ENCODE peak calls at places on chromosomes 6 and 20, in five cellular contexts. W is ovary, G is right lobe of liver, I is Peyer's patch, Q is IMR-90. J is an unnamed sample.
A peak's percentile ranks its signal among the peaks of the same experiment; 100 is the strongest.

GRCh38 chr6:117600008-117600743 is 2.1 kb downstream of the GOPC start:
- DNase-seq in W (no peak), G (no peak), I (no peak), Q (peak; percentile 24), J (no peak)

GRCh38 chr6:119241124-119241491 is 108.5 kb downstream of the MAN1A1 start:
- DNase-seq in W (peak; percentile 16), G (no peak), I (no peak), Q (peak; percentile 59), J (no peak)

GRCh38 chr20:38187512-38187911 is 22.4 kb upstream of the TGM2 start:
- DNase-seq in W (no peak), G (peak; percentile 70), I (no peak), Q (peak; percentile 43), J (no peak)

GRCh38 chr20:43669332-43669731 is 2.4 kb downstream of the MYBL2 start:
- DNase-seq in W (no peak), G (peak; percentile 81), I (no peak), Q (peak; percentile 62), J (peak; percentile 49)

GRCh38 chr6:158639056-158639455 is 5.5 kb downstream of the DYNLT1 start:
- DNase-seq in W (no peak), G (no peak), I (no peak), Q (no peak), J (peak; percentile 10)

GRCh38 chr20:15675813-15676484 is 897.3 kb downstream of the KIF16B start:
- DNase-seq in W (no peak), G (no peak), I (no peak), Q (no peak), J (no peak)

GRCh38 chr6:146224988-146225387 is 196.1 kb downstream of the GRM1 start:
- DNase-seq in W (no peak), G (no peak), I (no peak), Q (no peak), J (no peak)

GRCh38 chr6:168495133-168495532 is 54.1 kb downstream of the SMOC2 start:
- DNase-seq in W (no peak), G (no peak), I (no peak), Q (no peak), J (no peak)

GRCh38 chr6:42790549-42791181 is 8.8 kb downstream of the BICRAL start:
- DNase-seq in W (no peak), G (no peak), I (no peak), Q (no peak), J (no peak)

GRCh38 chr20:22339091-22339881 is 245.1 kb downstream of the FOXA2 start:
- DNase-seq in W (no peak), G (no peak), I (no peak), Q (peak; percentile 63), J (no peak)

DNA sequence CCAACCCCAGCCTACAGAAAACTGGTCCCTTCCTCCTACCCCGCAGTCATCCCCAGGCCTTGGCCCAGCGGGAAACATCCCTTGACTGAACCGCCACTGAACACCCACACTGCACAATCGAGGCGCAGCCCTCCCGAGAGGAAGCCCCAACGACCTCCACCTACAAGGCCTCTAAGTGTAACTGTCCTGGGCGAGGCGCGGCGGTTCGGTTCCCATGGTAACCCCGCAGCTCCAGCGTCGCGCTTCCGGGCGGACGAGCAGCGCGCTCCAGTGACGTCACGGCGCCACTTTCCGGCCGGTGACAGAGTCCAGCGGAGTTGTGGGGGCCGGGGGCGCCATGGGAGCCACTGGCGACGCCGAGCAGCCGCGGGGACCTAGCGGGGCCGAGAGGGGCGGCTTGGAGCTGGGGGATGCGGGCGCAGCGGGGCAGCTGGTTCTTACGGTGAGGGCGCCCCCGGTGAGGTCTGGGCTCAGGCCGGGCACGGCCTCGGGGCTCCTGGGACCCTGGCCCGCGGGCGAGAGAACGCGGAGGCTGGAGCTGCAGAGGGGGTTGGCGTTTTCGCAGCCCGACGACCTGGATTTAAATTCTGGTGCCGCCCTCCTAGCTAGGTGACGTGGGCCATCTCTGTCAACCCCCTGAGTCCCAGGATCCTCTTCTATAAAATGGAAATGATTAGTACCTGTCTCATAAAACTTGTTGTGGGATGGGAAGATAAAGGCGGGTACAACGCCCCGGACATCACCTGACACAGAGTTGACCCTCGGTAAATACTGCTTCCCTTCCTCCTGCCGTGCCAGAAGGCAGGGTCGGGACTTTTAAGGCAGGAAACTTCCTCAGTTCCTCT is at the start of the genes DNTTIP1 and WFDC3:
- DNase-seq in W (peak; percentile 91), G (peak; percentile 96), I (peak; percentile 96), Q (peak; percentile 85), J (peak; percentile 92)
- TF ChIP-seq POLR2A in W (peak; percentile 74), G (peak; percentile 77), I (peak; percentile 88), Q (peak; percentile 81), J (no peak)

DNA sequence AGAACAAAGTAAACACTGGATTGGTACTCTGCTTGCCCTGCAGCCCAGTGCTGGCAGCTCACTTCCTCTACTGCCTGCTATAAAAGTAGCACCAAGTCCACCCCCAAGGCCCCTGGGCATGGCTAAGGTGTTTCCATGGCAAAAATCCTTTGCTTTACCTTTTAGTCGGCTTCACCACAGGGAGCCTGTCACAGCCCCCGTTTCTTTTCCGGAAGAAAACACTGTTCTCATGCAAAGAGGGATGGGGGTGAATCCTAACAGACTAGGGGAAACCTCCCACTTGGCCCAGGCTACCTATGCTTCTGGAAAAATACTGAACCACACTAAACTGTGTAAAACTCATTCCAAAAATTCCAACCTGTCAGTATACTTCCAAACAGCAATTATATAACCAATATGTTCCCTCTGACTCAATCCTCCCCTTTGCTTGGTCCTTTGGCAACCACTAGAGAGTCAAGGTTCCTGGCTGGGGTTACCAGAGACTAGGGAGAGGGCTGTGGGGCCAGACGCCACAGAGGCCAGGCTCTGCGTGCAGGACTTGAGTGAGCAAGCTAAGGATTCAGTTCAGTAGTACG is 16.1 kb downstream of the PPIL1 start:
- DNase-seq in W (peak; percentile 77), G (no peak), I (no peak), Q (peak; percentile 77), J (no peak)
- H3K4me3 ChIP-seq in W (no peak overlapping the region), G (no peak overlapping the region), I (no peak overlapping the region), Q (no peak overlapping the region), J (no peak overlapping the region)

DNA sequence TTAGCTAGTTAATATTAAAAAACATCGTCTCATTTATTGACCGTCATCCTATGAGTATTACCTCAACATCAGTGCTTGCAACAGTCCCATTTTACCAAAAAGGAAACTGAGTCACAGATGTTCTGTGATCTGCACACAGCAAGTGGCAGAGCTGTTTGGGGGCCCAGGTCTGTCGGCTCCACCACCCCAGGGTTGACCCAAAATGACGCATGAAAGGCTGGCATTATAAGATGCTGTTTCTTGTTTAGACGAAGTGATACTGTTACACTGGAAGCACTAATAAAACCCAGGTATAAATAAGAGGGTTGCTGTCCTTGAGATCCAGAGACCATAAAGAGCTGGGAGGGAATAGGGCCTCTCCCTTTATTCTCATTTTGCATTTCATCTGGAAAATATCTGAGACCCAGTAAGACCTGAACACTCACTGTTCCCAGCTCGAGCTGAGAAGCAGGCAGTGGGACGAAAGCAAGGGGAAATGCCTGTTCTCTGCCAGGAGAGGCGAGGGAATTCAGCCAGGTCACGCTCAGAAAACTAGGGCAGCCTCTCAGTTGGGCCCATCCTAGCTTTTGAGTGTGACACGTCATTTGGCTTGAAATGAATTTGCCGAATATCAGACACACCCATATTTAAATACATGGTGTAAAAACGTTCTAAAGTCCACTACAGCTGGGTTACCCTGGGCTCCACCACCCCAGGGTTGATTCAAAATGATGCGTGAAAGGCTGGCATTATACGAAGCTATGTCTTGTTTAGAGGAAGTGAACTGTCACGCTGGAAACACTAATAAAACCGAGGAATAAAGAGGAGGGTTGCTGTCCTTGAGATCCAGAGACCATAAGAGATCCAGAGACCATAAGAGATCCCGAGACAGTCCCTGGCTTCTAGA is 1.4 kb upstream of the MICAL1 start:
- DNase-seq in W (no peak), G (no peak), I (peak; percentile 70), Q (peak; percentile 31), J (peak; percentile 78)
- TF ChIP-seq POLR2A in W (no peak), G (no peak), I (peak; percentile 69), Q (no peak), J (no peak)

GRCh38 chr20:46682063-46682821 is 7.0 kb downstream of the TP53RK start:
- DNase-seq in W (no peak), G (no peak), I (no peak), Q (no peak), J (no peak)

GRCh38 chr20:46681032-46681854 is 8.0 kb downstream of the TP53RK start:
- DNase-seq in W (peak; percentile 30), G (peak; percentile 35), I (no peak), Q (peak; percentile 44), J (peak; percentile 80)

GRCh38 chr20:46683068-46683477 is 6.2 kb downstream of the TP53RK start:
- DNase-seq in W (no peak), G (no peak), I (no peak), Q (no peak), J (no peak)

GRCh38 chr20:46683939-46684750 is 5.1 kb downstream of the TP53RK start:
- DNase-seq in W (peak; percentile 53), G (no peak), I (no peak), Q (peak; percentile 80), J (peak; percentile 67)

DNA sequence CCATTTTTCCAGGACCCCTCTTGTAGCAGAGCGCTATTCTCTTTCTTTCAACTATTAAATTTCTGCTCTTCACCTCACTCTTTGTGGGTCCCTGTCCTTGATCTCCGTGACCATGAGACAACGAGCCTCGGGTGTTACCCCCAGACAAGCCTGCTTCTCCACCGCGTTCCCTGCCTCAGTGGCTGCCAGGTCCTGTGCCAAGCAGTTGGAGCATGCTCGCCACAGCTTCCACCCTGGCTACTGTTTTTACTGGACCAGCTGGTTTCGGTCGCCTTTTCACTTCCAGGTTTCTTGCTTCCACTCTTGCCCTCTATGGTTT is 5.7 kb downstream of the TP53RK start:
- DNase-seq in W (no peak), G (no peak), I (no peak), Q (no peak), J (no peak)
- H3K4me3 ChIP-seq in W (peak overlapping the region; percentile 34), G (peak overlapping the region; percentile 47), I (no peak overlapping the region), Q (peak overlapping the region; percentile 71), J (peak overlapping the region; percentile 40)

J was measured in stomach.